ENCODE peak calls at places on chromosomes 12 and 14, in nine cellular contexts. A is CD8-positive, alpha-beta T cell; K is uterus; F is neural progenitor cell; D is prostate gland; Z is thyroid gland; Y is suprapubic skin; O is PC-9; H is K562. C is an unnamed sample. For H3K4me1, the result is how much of the 10 kb centered on the place peaks cover.

GRCh38 chr14:75138492-75138891 is 11.6 kb upstream of the NEK9 start:
- DNase-seq in D (no peak), Z (no peak), A (no peak), H (no peak), Y (no peak), F (no peak), O (no peak), K (no peak), C (no peak)

GRCh38 chr12:34526946-34527345 is 504.6 kb downstream of the ALG10 start:
- DNase-seq in Y (no peak), A (no peak), F (no peak), D (no peak), H (no peak), Z (no peak), O (peak), K (no peak), C (no peak)

GRCh38 chr14:34971381-34971780 is 11.4 kb upstream of the SRP54 start:
- DNase-seq in A (no peak), Y (no peak), Z (no peak), D (no peak), K (no peak), H (no peak), O (no peak), F (no peak), C (no peak)

GRCh38 chr12:115468087-115468510 is 784.1 kb upstream of the TBX3 start:
- DNase-seq in O (no peak), Z (peak), F (no peak), Y (no peak), H (no peak), K (no peak), D (no peak), A (no peak), C (no peak)

GRCh38 chr12:115866909-115867525 is 410.5 kb downstream of the MED13L start:
- DNase-seq in A (no peak), D (peak), H (no peak), Z (no peak), K (no peak), Y (no peak), O (peak), F (peak), C (no peak)

GRCh38 chr12:22935501-22935900 is 310.5 kb downstream of the ETNK1 start:
- DNase-seq in O (no peak), A (no peak), F (no peak), Y (no peak), H (no peak), D (no peak), Z (no peak), K (no peak), C (no peak)

GRCh38 chr12:88726806-88727722 is 146.8 kb upstream of the KITLG start:
- DNase-seq in A (no peak), Y (no peak), F (no peak), O (no peak), Z (no peak), H (no peak), D (no peak), K (no peak), C (no peak)

GRCh38 chr14:101628471-101628966 is 67.2 kb downstream of the DIO3 start:
- DNase-seq in K (peak), F (peak), D (peak), O (peak), A (peak), Y (no peak), H (peak), Z (peak), C (peak)

GRCh38 chr12:46524778-46525177 is 152.2 kb upstream of the SLC38A2 start:
- DNase-seq in A (no peak), D (no peak), K (peak), Z (peak), O (no peak), F (no peak), Y (peak), H (no peak), C (peak)

GRCh38 chr12:51785906-51786305 is 62.6 kb downstream of the FIGNL2 start:
- DNase-seq in O (no peak), F (no peak), H (no peak), Z (no peak), D (no peak), Y (no peak), A (no peak), K (no peak), C (no peak)

GRCh38 chr12:54239568-54239967 is 40.4 kb downstream of the CBX5 start:
- DNase-seq in O (no peak), A (no peak), H (no peak), K (no peak), F (no peak), Z (no peak), Y (no peak), D (no peak), C (no peak)

GRCh38 chr14:51095854-51096823 is 1.2 kb upstream of the TRIM9 start:
- DNase-seq in O (no peak), A (peak), Z (peak), Y (peak), K (peak), F (peak), H (no peak), D (no peak), C (no peak)

GRCh38 chr12:101231626-101232025 is 21.6 kb upstream of the SLC5A8 start:
- DNase-seq in Y (no peak), F (no peak), K (no peak), O (no peak), Z (no peak), A (no peak), D (no peak), H (no peak), C (no peak)

GRCh38 chr14:24260026-24260779 is 2.8 kb downstream of the TGM1 start:
- DNase-seq in K (no peak), O (no peak), Z (peak), F (no peak), D (peak), H (peak), A (no peak), Y (no peak), C (no peak)

GRCh38 chr14:94494085-94494484 is 15.2 kb downstream of the SERPINA12 start:
- DNase-seq in O (no peak), D (no peak), Z (no peak), K (no peak), H (no peak), F (no peak), A (no peak), Y (no peak), C (no peak)

GRCh38 chr12:62426095-62426488 is 40.5 kb upstream of the MON2 start:
- DNase-seq in D (no peak), K (no peak), F (no peak), H (no peak), O (no peak), Z (no peak), A (no peak), Y (no peak), C (no peak)

GRCh38 chr12:5154091-5154490 is 110.4 kb downstream of the KCNA5 start:
- DNase-seq in Z (no peak), F (peak), O (no peak), Y (no peak), K (no peak), H (no peak), A (no peak), D (no peak), C (no peak)

GRCh38 chr12:1030779-1031178 is 39.8 kb downstream of the ERC1 start:
- DNase-seq in O (no peak), A (no peak), F (no peak), Z (no peak), D (no peak), H (no peak), Y (no peak), K (no peak), C (no peak)

GRCh38 chr12:111873113-111873512 is 31.1 kb downstream of the MAPKAPK5 start:
- DNase-seq in D (no peak), K (no peak), Z (no peak), H (no peak), F (no peak), A (no peak), Y (no peak), O (no peak), C (no peak)

GRCh38 chr12:95083938-95084337 is 10.5 kb upstream of the NR2C1 start:
- DNase-seq in H (no peak), D (no peak), A (no peak), K (peak), Y (no peak), Z (no peak), O (no peak), F (peak), C (no peak)

DNA sequence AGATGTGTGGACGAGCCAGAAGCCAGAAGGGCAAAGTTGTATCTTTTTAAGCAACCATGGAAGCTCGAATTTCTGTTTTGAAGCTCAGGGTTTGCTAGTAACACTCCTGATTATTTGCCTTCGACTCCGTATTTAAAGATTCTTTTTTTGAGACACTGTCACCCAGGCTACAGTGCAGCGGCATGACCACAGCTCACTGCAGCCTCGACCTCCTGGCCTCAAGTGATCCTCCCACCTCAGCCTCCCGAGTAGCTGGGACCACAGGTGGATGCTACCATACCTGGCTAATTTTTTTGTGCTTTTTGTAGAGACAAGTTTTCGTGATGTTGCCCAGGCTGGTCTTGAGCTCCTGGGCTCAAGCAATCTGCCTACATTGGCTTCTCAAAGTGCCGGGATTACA is 18.7 kb upstream of the OASL start:
- DNase-seq in D (no peak), Y (no peak), O (no peak), F (no peak), A (no peak), K (no peak), Z (no peak), H (no peak), C (peak)
- TF ChIP-seq CTCF in D (no peak), Y (no peak), O (no peak), F (no peak), A (no peak), K (no peak), Z (no peak), H (no peak), C (no peak)

DNA sequence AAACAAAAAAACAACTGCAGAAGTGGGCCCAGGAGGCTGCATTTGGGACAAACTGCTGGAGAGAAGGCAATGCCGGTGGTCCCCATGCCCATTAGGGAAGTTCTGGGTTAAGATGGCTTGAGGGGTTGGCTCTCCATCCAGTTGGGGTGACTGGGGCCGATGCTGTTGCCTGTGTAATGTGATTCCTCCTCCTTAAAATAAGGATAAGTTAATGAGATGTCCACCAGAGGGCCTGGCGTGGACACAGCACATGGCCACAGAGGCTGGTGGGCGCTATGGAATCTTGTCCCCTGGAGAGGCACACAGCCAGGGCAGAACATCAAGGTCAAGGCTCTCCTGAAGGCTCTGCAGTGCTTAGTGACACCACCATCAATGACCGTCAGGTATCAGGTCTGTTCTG is 1.0 kb upstream of the TESC start:
- DNase-seq in H (peak), A (no peak), Z (peak), O (no peak), Y (no peak), D (no peak), K (no peak), F (peak), C (no peak)
- H3K4me1 ChIP-seq in H (under half), A (under half), Z (under half), O (under half), Y (under half), D (under half), K (under half), F (under half), C (under half)

GRCh38 chr12:68042212-68042699 is 53.0 kb downstream of the IFNG-AS1 start:
- DNase-seq in D (no peak), A (peak), Y (no peak), Z (peak), K (no peak), H (no peak), F (no peak), O (no peak), C (no peak)
- TF ChIP-seq CTCF in D (no peak), A (no peak), Y (no peak), Z (no peak), K (no peak), H (no peak), F (no peak), O (no peak), C (no peak)

DNA sequence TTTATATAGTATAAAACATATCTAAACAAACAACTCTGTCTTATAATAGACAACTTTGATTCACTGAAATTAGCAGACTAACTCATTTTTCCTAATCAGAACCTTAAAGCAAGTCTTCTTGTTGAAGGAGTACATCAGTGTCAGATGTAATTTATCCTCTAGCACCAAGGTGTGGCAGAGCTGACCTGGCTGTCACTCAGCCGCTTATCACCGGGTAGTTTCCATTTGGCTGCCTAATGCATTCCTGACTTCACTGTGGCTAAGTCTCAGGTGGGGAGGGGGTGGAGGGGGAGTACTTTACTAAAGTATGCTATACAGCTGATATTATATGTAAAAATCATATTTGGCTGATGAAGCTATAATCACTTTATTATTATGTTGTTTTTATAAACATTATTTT is 339.9 kb upstream of the RGS6 start:
- DNase-seq in Y (no peak), K (no peak), D (no peak), O (no peak), F (no peak), Z (peak), H (no peak), A (no peak), C (no peak)
- H3K4me1 ChIP-seq in Y (under half), K (under half), D (under half), O (under half), F (under half), Z (under half), H (under half), A (under half), C (under half)

DNA sequence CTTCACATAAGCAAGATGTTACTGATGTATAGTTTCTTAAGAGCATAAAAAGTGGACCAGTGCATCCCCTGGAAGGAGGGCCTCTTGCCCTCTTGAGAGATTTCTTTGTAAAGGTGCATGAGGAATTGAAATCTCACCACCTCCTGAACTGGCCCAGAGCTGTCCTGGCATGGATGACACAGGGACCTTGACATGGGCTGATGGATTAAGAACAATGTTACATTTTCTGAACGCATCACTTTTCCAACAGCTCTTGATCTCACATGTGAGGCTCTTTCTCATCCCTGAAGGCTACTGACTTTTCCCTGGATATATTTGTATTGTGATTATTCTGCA is 360.4 kb downstream of the RGS6 start:
- DNase-seq in F (no peak), O (no peak), Z (no peak), D (no peak), Y (no peak), K (no peak), H (no peak), A (no peak), C (no peak)
- TF ChIP-seq CTCF in F (no peak), O (peak), Z (no peak), D (no peak), Y (no peak), K (no peak), H (no peak), A (no peak), C (no peak)

GRCh38 chr12:6461401-6462233 is 8.9 kb downstream of the VAMP1 start:
- DNase-seq in F (no peak), A (peak), O (no peak), K (no peak), H (no peak), D (peak), Z (no peak), Y (no peak), C (peak)

GRCh38 chr12:6460751-6461371 is 9.0 kb downstream of the TAPBPL start:
- DNase-seq in Y (no peak), Z (no peak), O (no peak), H (no peak), A (no peak), F (no peak), K (no peak), D (no peak), C (no peak)

GRCh38 chr12:6458281-6459003 is 6.6 kb downstream of the TAPBPL start:
- DNase-seq in Y (no peak), D (no peak), K (no peak), O (no peak), F (no peak), A (no peak), H (no peak), Z (no peak), C (no peak)

GRCh38 chr12:6457220-6457945 is 5.5 kb downstream of the TAPBPL start:
- DNase-seq in Z (no peak), O (no peak), H (no peak), D (no peak), Y (no peak), K (no peak), F (no peak), A (no peak), C (no peak)

GRCh38 chr12:6459004-6459337 is 7.1 kb downstream of the TAPBPL start:
- DNase-seq in Z (no peak), A (no peak), O (no peak), D (no peak), K (no peak), Y (no peak), H (no peak), F (no peak), C (no peak)
- H3K4me1 ChIP-seq in Z (under half), A (half or more), O (under half), D (under half), K (under half), Y (under half), H (under half), F (under half), C (under half)

GRCh38 chr12:124992874-124993567 is 424 bp upstream of the BRI3BP start:
- DNase-seq in Y (no peak), F (peak), A (peak), D (peak), K (no peak), Z (peak), O (peak), H (peak), C (no peak)
- TF ChIP-seq CTCF in Y (no peak), F (peak), A (peak), D (no peak), K (no peak), Z (no peak), O (peak), H (peak), C (no peak)

GRCh38 chr12:105878964-105879363 is 259.8 kb downstream of the NUAK1 start:
- DNase-seq in H (no peak), A (no peak), K (no peak), Z (no peak), D (no peak), O (no peak), F (no peak), Y (no peak), C (no peak)

GRCh38 chr12:105876426-105876927 is 262.3 kb downstream of the NUAK1 start:
- DNase-seq in D (no peak), H (no peak), Y (no peak), O (no peak), F (no peak), K (no peak), A (no peak), Z (no peak), C (no peak)

DNA sequence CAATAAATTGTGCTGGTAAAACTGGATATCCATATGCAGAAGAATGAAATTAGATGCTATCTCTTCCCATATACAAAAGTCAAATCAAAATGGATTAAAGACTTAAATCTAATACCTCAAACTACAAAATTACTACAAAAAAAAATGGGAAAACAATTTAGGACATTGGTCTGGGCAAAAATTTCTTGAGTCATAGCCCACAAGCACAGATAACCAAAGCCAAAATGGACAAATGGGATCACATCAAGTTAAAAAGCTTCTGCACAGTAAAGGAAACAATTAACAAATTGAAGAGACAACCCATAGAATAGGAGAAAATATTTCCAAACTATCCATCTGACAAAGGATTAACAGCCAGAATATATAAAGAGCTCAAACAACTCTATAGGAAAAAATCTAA is 264.6 kb downstream of the NUAK1 start:
- DNase-seq in Y (no peak), A (no peak), F (no peak), O (no peak), Z (no peak), D (no peak), H (no peak), K (no peak), C (no peak)
- H3K4me1 ChIP-seq in Y (under half), A (under half), F (under half), O (under half), Z (under half), D (under half), H (under half), K (under half), C (under half)

DNA sequence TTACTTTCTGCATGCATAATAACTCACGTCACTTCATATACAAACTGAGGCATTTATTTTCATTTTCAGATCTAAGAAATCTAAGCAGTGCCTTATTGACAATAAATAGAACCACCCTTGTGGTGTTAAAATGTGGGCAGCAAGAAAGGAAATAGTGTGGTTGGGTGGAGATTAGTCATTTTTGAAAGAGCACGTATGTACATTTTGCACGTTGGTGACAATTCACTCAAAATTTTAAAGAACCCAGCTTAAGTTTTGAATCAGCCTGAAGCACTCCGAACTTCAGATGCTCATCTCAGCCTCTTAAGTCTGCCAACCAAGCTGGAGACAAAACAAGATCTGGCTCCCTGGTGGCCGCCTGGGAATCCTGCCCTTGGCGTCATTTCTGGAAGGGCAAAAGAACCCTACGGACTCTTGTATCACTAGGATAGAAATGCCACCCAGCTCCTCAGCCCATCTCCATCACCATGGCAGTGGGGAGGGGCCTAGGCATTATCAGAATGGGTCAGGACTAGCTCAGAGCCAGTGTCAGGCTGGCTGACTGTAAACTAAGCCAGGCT is 89.5 kb upstream of the BCL2L14 start:
- DNase-seq in D (no peak), Z (no peak), O (no peak), F (no peak), H (no peak), Y (no peak), A (peak), K (no peak), C (no peak)
- TF ChIP-seq CTCF in D (no peak), Z (no peak), O (no peak), F (no peak), H (no peak), Y (no peak), A (no peak), K (no peak), C (no peak)

C was measured in right atrium auricular region.